ENCODE peak calls at places on chromosomes 16 and 17, in seven cellular contexts. One of them, this sample, is unnamed.

GRCh38 chr17:81004336-81005015 is 12.8 kb downstream of the CHMP6 start:
- DNase-seq in kidney glomerular epithelial cell: no peak
- DNase-seq in LoVo: no peak
- DNase-seq in SHP77: no peak
- DNase-seq in Calu3: no peak
- DNase-seq in stimulated activated naive CD4-positive, alpha-beta T cell: no peak
- DNase-seq in activated CD8-positive, alpha-beta T cell treated with anti-CD3 and anti-CD28 coated beads for 36 hours: peak; percentile 78
- DNase-seq in this sample: no peak

GRCh38 chr17:69528035-69528434 is 113.5 kb downstream of the MAP2K6 start:
- DNase-seq in activated CD8-positive, alpha-beta T cell treated with anti-CD3 and anti-CD28 coated beads for 36 hours: no peak
- DNase-seq in SHP77: no peak
- DNase-seq in LoVo: no peak
- DNase-seq in Calu3: no peak
- DNase-seq in stimulated activated naive CD4-positive, alpha-beta T cell: no peak
- DNase-seq in kidney glomerular epithelial cell: no peak
- DNase-seq in this sample: no peak

GRCh38 chr16:19265531-19265930 is 20.0 kb upstream of the CLEC19A start:
- DNase-seq in LoVo: no peak
- DNase-seq in Calu3: no peak
- DNase-seq in SHP77: no peak
- DNase-seq in activated CD8-positive, alpha-beta T cell treated with anti-CD3 and anti-CD28 coated beads for 36 hours: no peak
- DNase-seq in kidney glomerular epithelial cell: no peak
- DNase-seq in stimulated activated naive CD4-positive, alpha-beta T cell: no peak
- DNase-seq in this sample: no peak

GRCh38 chr17:35244345-35245195 is 1.7 kb downstream of the SLFN5 start:
- DNase-seq in Calu3: peak; percentile 82
- DNase-seq in activated CD8-positive, alpha-beta T cell treated with anti-CD3 and anti-CD28 coated beads for 36 hours: peak; percentile 99
- DNase-seq in kidney glomerular epithelial cell: peak; percentile 66
- DNase-seq in LoVo: peak; percentile 66
- DNase-seq in stimulated activated naive CD4-positive, alpha-beta T cell: peak; percentile 63
- DNase-seq in SHP77: no peak
- DNase-seq in this sample: no peak

GRCh38 chr16:46555981-46556380 is 65.2 kb downstream of the SHCBP1 start:
- DNase-seq in stimulated activated naive CD4-positive, alpha-beta T cell: no peak
- DNase-seq in SHP77: no peak
- DNase-seq in LoVo: no peak
- DNase-seq in activated CD8-positive, alpha-beta T cell treated with anti-CD3 and anti-CD28 coated beads for 36 hours: no peak
- DNase-seq in kidney glomerular epithelial cell: peak; percentile 2
- DNase-seq in Calu3: no peak
- DNase-seq in this sample: no peak

GRCh38 chr17:50882851-50883250 is 16.7 kb upstream of the TOB1 start:
- DNase-seq in activated CD8-positive, alpha-beta T cell treated with anti-CD3 and anti-CD28 coated beads for 36 hours: no peak
- DNase-seq in stimulated activated naive CD4-positive, alpha-beta T cell: no peak
- DNase-seq in kidney glomerular epithelial cell: peak; percentile 11
- DNase-seq in Calu3: no peak
- DNase-seq in LoVo: no peak
- DNase-seq in SHP77: no peak
- DNase-seq in this sample: no peak

GRCh38 chr16:50265716-50266336 is 525 bp upstream of the ADCY7 start:
- DNase-seq in SHP77: no peak
- DNase-seq in Calu3: no peak
- DNase-seq in stimulated activated naive CD4-positive, alpha-beta T cell: no peak
- DNase-seq in LoVo: no peak
- DNase-seq in activated CD8-positive, alpha-beta T cell treated with anti-CD3 and anti-CD28 coated beads for 36 hours: no peak
- DNase-seq in kidney glomerular epithelial cell: no peak
- DNase-seq in this sample: no peak

GRCh38 chr16:53773150-53773846 is 69.3 kb downstream of the FTO start:
- DNase-seq in stimulated activated naive CD4-positive, alpha-beta T cell: no peak
- DNase-seq in activated CD8-positive, alpha-beta T cell treated with anti-CD3 and anti-CD28 coated beads for 36 hours: peak; percentile 10
- DNase-seq in LoVo: peak; percentile 65
- DNase-seq in kidney glomerular epithelial cell: peak; percentile 96
- DNase-seq in Calu3: peak; percentile 59
- DNase-seq in SHP77: peak; percentile 68
- DNase-seq in this sample: peak; percentile 83

GRCh38 chr17:4130715-4131114 is 12.1 kb downstream of the ZZEF1 start:
- DNase-seq in SHP77: no peak
- DNase-seq in kidney glomerular epithelial cell: no peak
- DNase-seq in stimulated activated naive CD4-positive, alpha-beta T cell: no peak
- DNase-seq in Calu3: no peak
- DNase-seq in activated CD8-positive, alpha-beta T cell treated with anti-CD3 and anti-CD28 coated beads for 36 hours: no peak
- DNase-seq in LoVo: peak; percentile 25
- DNase-seq in this sample: no peak

GRCh38 chr16:49483251-49483650 is 109.6 kb downstream of the C16orf78 start:
- DNase-seq in stimulated activated naive CD4-positive, alpha-beta T cell: no peak
- DNase-seq in LoVo: no peak
- DNase-seq in activated CD8-positive, alpha-beta T cell treated with anti-CD3 and anti-CD28 coated beads for 36 hours: no peak
- DNase-seq in SHP77: no peak
- DNase-seq in kidney glomerular epithelial cell: no peak
- DNase-seq in Calu3: no peak
- DNase-seq in this sample: no peak

GRCh38 chr17:76252040-76252954 is 12.0 kb upstream of the RNF157 start:
- DNase-seq in Calu3: peak; percentile 75
- DNase-seq in activated CD8-positive, alpha-beta T cell treated with anti-CD3 and anti-CD28 coated beads for 36 hours: peak; percentile 51
- DNase-seq in kidney glomerular epithelial cell: peak; percentile 71
- DNase-seq in stimulated activated naive CD4-positive, alpha-beta T cell: no peak
- DNase-seq in LoVo: no peak
- DNase-seq in SHP77: no peak
- DNase-seq in this sample: no peak

GRCh38 chr16:27476240-27476639 is 73.5 kb downstream of the GTF3C1 start:
- DNase-seq in activated CD8-positive, alpha-beta T cell treated with anti-CD3 and anti-CD28 coated beads for 36 hours: no peak
- DNase-seq in LoVo: no peak
- DNase-seq in stimulated activated naive CD4-positive, alpha-beta T cell: no peak
- DNase-seq in SHP77: no peak
- DNase-seq in Calu3: no peak
- DNase-seq in kidney glomerular epithelial cell: no peak
- DNase-seq in this sample: no peak

GRCh38 chr17:8746501-8747236 is 2.0 kb upstream of the CCDC42 start:
- DNase-seq in stimulated activated naive CD4-positive, alpha-beta T cell: no peak
- DNase-seq in Calu3: no peak
- DNase-seq in activated CD8-positive, alpha-beta T cell treated with anti-CD3 and anti-CD28 coated beads for 36 hours: no peak
- DNase-seq in LoVo: no peak
- DNase-seq in kidney glomerular epithelial cell: no peak
- DNase-seq in SHP77: no peak
- DNase-seq in this sample: no peak

GRCh38 chr16:13438064-13438463 is 481.9 kb upstream of the ERCC4 start:
- DNase-seq in SHP77: no peak
- DNase-seq in activated CD8-positive, alpha-beta T cell treated with anti-CD3 and anti-CD28 coated beads for 36 hours: no peak
- DNase-seq in Calu3: no peak
- DNase-seq in LoVo: no peak
- DNase-seq in stimulated activated naive CD4-positive, alpha-beta T cell: no peak
- DNase-seq in kidney glomerular epithelial cell: no peak
- DNase-seq in this sample: no peak

GRCh38 chr16:88613911-88614817 is 24.2 kb upstream of the IL17C start:
- DNase-seq in kidney glomerular epithelial cell: no peak
- DNase-seq in LoVo: no peak
- DNase-seq in activated CD8-positive, alpha-beta T cell treated with anti-CD3 and anti-CD28 coated beads for 36 hours: no peak
- DNase-seq in stimulated activated naive CD4-positive, alpha-beta T cell: no peak
- DNase-seq in Calu3: no peak
- DNase-seq in SHP77: no peak
- DNase-seq in this sample: no peak

GRCh38 chr16:84813141-84813933 is 6.4 kb upstream of the CRISPLD2 start:
- DNase-seq in LoVo: no peak
- DNase-seq in Calu3: no peak
- DNase-seq in kidney glomerular epithelial cell: no peak
- DNase-seq in activated CD8-positive, alpha-beta T cell treated with anti-CD3 and anti-CD28 coated beads for 36 hours: peak; percentile 4
- DNase-seq in stimulated activated naive CD4-positive, alpha-beta T cell: no peak
- DNase-seq in SHP77: no peak
- DNase-seq in this sample: no peak

GRCh38 chr16:50208460-50208931 is 55.4 kb downstream of the TENT4B start:
- DNase-seq in Calu3: no peak
- DNase-seq in stimulated activated naive CD4-positive, alpha-beta T cell: no peak
- DNase-seq in activated CD8-positive, alpha-beta T cell treated with anti-CD3 and anti-CD28 coated beads for 36 hours: no peak
- DNase-seq in kidney glomerular epithelial cell: peak; percentile 50
- DNase-seq in SHP77: no peak
- DNase-seq in LoVo: no peak
- DNase-seq in this sample: no peak

GRCh38 chr17:14793237-14793636 is 471.9 kb downstream of the PMP22 start:
- DNase-seq in kidney glomerular epithelial cell: no peak
- DNase-seq in Calu3: no peak
- DNase-seq in SHP77: no peak
- DNase-seq in activated CD8-positive, alpha-beta T cell treated with anti-CD3 and anti-CD28 coated beads for 36 hours: no peak
- DNase-seq in stimulated activated naive CD4-positive, alpha-beta T cell: no peak
- DNase-seq in LoVo: no peak
- DNase-seq in this sample: no peak

GRCh38 chr16:87350681-87351319 is 32.8 kb downstream of the FBXO31 start:
- DNase-seq in SHP77: no peak
- DNase-seq in Calu3: no peak
- DNase-seq in LoVo: no peak
- DNase-seq in stimulated activated naive CD4-positive, alpha-beta T cell: no peak
- DNase-seq in kidney glomerular epithelial cell: no peak
- DNase-seq in activated CD8-positive, alpha-beta T cell treated with anti-CD3 and anti-CD28 coated beads for 36 hours: no peak
- DNase-seq in this sample: no peak

GRCh38 chr16:291539-291938 is 8.6 kb downstream of the PDIA2 start:
- DNase-seq in stimulated activated naive CD4-positive, alpha-beta T cell: no peak
- DNase-seq in activated CD8-positive, alpha-beta T cell treated with anti-CD3 and anti-CD28 coated beads for 36 hours: no peak
- DNase-seq in kidney glomerular epithelial cell: no peak
- DNase-seq in SHP77: no peak
- DNase-seq in LoVo: no peak
- DNase-seq in Calu3: no peak
- DNase-seq in this sample: no peak

GRCh38 chr17:77795685-77796084 is 162.8 kb upstream of the TNRC6C start:
- DNase-seq in kidney glomerular epithelial cell: no peak
- DNase-seq in SHP77: no peak
- DNase-seq in activated CD8-positive, alpha-beta T cell treated with anti-CD3 and anti-CD28 coated beads for 36 hours: no peak
- DNase-seq in LoVo: no peak
- DNase-seq in Calu3: no peak
- DNase-seq in stimulated activated naive CD4-positive, alpha-beta T cell: no peak
- DNase-seq in this sample: no peak

GRCh38 chr17:71430281-71430680 is 690.5 kb upstream of the SOX9 start:
- DNase-seq in SHP77: no peak
- DNase-seq in kidney glomerular epithelial cell: no peak
- DNase-seq in activated CD8-positive, alpha-beta T cell treated with anti-CD3 and anti-CD28 coated beads for 36 hours: no peak
- DNase-seq in LoVo: no peak
- DNase-seq in Calu3: no peak
- DNase-seq in stimulated activated naive CD4-positive, alpha-beta T cell: no peak
- DNase-seq in this sample: no peak

GRCh38 chr17:45257115-45257514 is 4.8 kb downstream of the SPATA32 start:
- DNase-seq in stimulated activated naive CD4-positive, alpha-beta T cell: no peak
- DNase-seq in activated CD8-positive, alpha-beta T cell treated with anti-CD3 and anti-CD28 coated beads for 36 hours: no peak
- DNase-seq in LoVo: no peak
- DNase-seq in SHP77: no peak
- DNase-seq in kidney glomerular epithelial cell: no peak
- DNase-seq in Calu3: no peak
- DNase-seq in this sample: no peak